ENCODE peak calls at places on chromosomes 13 and 19, in seven cellular contexts. L is esophagus squamous epithelium; M is activated T-helper 1 cell treated with Interleukin-2 at 50 U/mL for 16 hours; D is occipital lobe; P is T follicular helper cell; Y is stimulated activated CD4-positive, alpha-beta T cell treated with anti-CD3 and anti-CD28 coated beads, Interleukin-2, amount 100 ng/mL, for 24 hours; C is ACHN. F is an unnamed sample.

GRCh38 chr19:17511724-17512573 is 500 bp downstream of the PGLS start:
- DNase-seq in L (peak; percentile 72), M (peak; percentile 64), D (peak; percentile 89), P (peak; percentile 78), Y (peak; percentile 85), C (peak; percentile 76), F (peak; percentile 74)

GRCh38 chr13:90362718-90363117 is 984.8 kb upstream of the MIR17HG start:
- DNase-seq in L (no peak), M (no peak), D (no peak), P (no peak), Y (no peak), C (no peak), F (no peak)

GRCh38 chr19:5023128-5023571 is 54.2 kb downstream of the KDM4B start:
- DNase-seq in L (no peak), M (no peak), D (no peak), P (no peak), Y (no peak), C (no peak), F (no peak)

GRCh38 chr19:53102186-53102585 is 1.0 kb downstream of the ZNF160 start:
- DNase-seq in L (no peak), M (no peak), D (no peak), P (no peak), Y (no peak), C (no peak), F (no peak)

GRCh38 chr19:46239193-46239767 is 9.7 kb downstream of the IGFL1 start:
- DNase-seq in L (no peak), M (no peak), D (no peak), P (no peak), Y (no peak), C (no peak), F (no peak)

GRCh38 chr13:75995966-75996365 is 359.8 kb downstream of the LMO7 start:
- DNase-seq in L (no peak), M (no peak), D (no peak), P (no peak), Y (no peak), C (no peak), F (no peak)

GRCh38 chr13:111429064-111429558 is 108.7 kb downstream of the TEX29 start:
- DNase-seq in L (no peak), M (no peak), D (no peak), P (peak; percentile 9), Y (peak; percentile 58), C (peak; percentile 51), F (no peak)

GRCh38 chr13:41452462-41452861 is 4.9 kb upstream of the RGCC start:
- DNase-seq in L (no peak), M (no peak), D (no peak), P (no peak), Y (no peak), C (no peak), F (no peak)

GRCh38 chr13:107864543-107865460 is 350.5 kb downstream of the LIG4 start:
- DNase-seq in L (no peak), M (no peak), D (no peak), P (no peak), Y (peak; percentile 2), C (peak; percentile 79), F (no peak)

GRCh38 chr13:40158218-40158617 is 502.8 kb downstream of the COG6 start:
- DNase-seq in L (no peak), M (no peak), D (no peak), P (no peak), Y (no peak), C (no peak), F (no peak)

GRCh38 chr13:35812730-35813129 is 318.5 kb downstream of the DCLK1 start:
- DNase-seq in L (no peak), M (no peak), D (no peak), P (no peak), Y (no peak), C (no peak), F (no peak)

GRCh38 chr13:21243045-21243842 is 66.8 kb downstream of the MRPL57 start:
- DNase-seq in L (no peak), M (no peak), D (no peak), P (no peak), Y (no peak), C (no peak), F (no peak)

GRCh38 chr13:114070098-114070799 is 62.2 kb downstream of the RASA3 start:
- DNase-seq in L (no peak), M (no peak), D (no peak), P (no peak), Y (no peak), C (no peak), F (no peak)

F was measured in T-helper 17 cell.